ENCODE peak calls at places on chromosomes 3 and 15, in seven cellular contexts. C, T, S, H, K, J and D are unnamed samples.

GRCh38 chr15:70916531-70916930 is 23.9 kb downstream of the LRRC49 start:
- DNase-seq in C (no peak), T (no peak), S (no peak), H (no peak), K (no peak), J (no peak), D (peak; percentile 30)

GRCh38 chr15:94028121-94028520 is 203.2 kb upstream of the MCTP2 start:
- DNase-seq in C (no peak), T (no peak), S (no peak), H (peak; percentile 57), K (no peak), J (no peak), D (no peak)

GRCh38 chr3:21738935-21739334 is 12.1 kb downstream of the ZNF385D start:
- DNase-seq in C (no peak), T (no peak), S (no peak), H (no peak), K (no peak), J (no peak), D (no peak)

GRCh38 chr3:126370606-126371005 is 13.4 kb upstream of the KLF15 start:
- DNase-seq in C (no peak), T (no peak), S (no peak), H (no peak), K (no peak), J (no peak), D (no peak)

GRCh38 chr3:142595581-142595950 is 627 bp upstream of the PLS1 start:
- DNase-seq in C (peak; percentile 86), T (no peak), S (peak; percentile 59), H (peak; percentile 43), K (peak; percentile 80), J (no peak), D (no peak)

GRCh38 chr3:184031187-184031792 is at the start of gene HTR3D:
- DNase-seq in C (no peak), T (no peak), S (no peak), H (peak; percentile 6), K (no peak), J (no peak), D (no peak)

GRCh38 chr3:31531465-31531991 is 1.2 kb upstream of the STT3B start:
- DNase-seq in C (peak; percentile 12), T (no peak), S (no peak), H (no peak), K (no peak), J (no peak), D (no peak)

GRCh38 chr3:39524107-39524506 is 56.6 kb downstream of the MOBP start:
- DNase-seq in C (no peak), T (no peak), S (peak; percentile 50), H (no peak), K (no peak), J (no peak), D (no peak)

GRCh38 chr3:180633722-180634121 is 31.8 kb downstream of the TTC14 start:
- DNase-seq in C (no peak), T (no peak), S (peak; percentile 34), H (no peak), K (no peak), J (no peak), D (peak; percentile 41)

GRCh38 chr15:91021516-91022074 is 799 bp downstream of the VPS33B start:
- DNase-seq in C (peak; percentile 18), T (no peak), S (no peak), H (no peak), K (peak; percentile 41), J (no peak), D (no peak)

GRCh38 chr3:177597325-177598109 is 400.2 kb upstream of the TBL1XR1 start:
- DNase-seq in C (peak; percentile 75), T (no peak), S (no peak), H (no peak), K (peak; percentile 63), J (no peak), D (no peak)

GRCh38 chr3:3998140-3998977 is 199.1 kb downstream of the LRRN1 start:
- DNase-seq in C (no peak), T (peak; percentile 23), S (peak; percentile 87), H (peak; percentile 52), K (peak; percentile 1), J (no peak), D (peak; percentile 53)

GRCh38 chr3:43879166-43879565 is 188.4 kb downstream of the ABHD5 start:
- DNase-seq in C (no peak), T (no peak), S (peak; percentile 89), H (peak; percentile 20), K (no peak), J (peak; percentile 48), D (peak; percentile 88)

GRCh38 chr3:49668861-49669260 is 5.3 kb upstream of the APEH start:
- DNase-seq in C (peak; percentile 34), T (no peak), S (no peak), H (peak; percentile 20), K (peak; percentile 9), J (no peak), D (no peak)

GRCh38 chr3:49668414-49668797 is 5.7 kb upstream of the APEH start:
- DNase-seq in C (no peak), T (no peak), S (peak; percentile 26), H (no peak), K (no peak), J (no peak), D (no peak)

GRCh38 chr3:49669352-49669751 is 4.8 kb upstream of the APEH start:
- DNase-seq in C (no peak), T (no peak), S (no peak), H (no peak), K (no peak), J (no peak), D (no peak)

GRCh38 chr3:49666592-49666991 is 7.6 kb upstream of the APEH start:
- DNase-seq in C (no peak), T (no peak), S (peak; percentile 28), H (no peak), K (peak; percentile 4), J (no peak), D (peak; percentile 42)

DNA sequence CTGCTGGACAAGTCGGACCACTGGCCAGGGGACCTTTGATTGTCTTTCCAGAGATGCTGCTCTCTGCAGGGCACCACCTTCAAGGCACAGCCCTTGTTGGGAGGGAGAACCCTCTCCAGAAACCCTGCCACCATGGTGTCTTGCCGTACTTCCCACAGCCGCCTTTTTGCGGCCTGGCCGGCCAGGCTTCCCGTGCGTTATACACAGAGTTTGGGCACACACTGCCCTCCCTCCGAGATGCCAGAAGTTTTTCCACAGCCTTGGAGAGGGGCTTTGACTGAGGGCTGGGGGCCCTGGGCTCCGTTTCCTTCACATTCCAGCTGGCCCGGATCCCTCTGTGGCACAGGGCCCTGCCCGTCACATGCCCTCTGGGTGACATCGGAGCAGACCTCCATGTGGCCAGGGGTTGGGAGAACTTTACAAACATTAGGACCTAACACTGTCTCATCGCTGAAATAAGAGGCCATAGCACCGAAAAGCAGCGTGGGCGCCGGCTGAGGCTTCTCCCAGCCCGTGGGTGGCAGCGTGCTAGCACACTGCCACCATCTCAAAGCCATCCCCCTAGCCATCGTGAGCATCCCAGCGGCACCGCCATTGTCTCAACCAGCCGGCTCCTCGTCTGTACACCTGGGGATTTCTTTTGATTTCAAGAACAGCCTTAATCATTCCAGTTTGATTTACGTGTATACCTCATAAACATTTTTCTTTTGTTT is 6.3 kb upstream of the APEH start:
- DNase-seq in C (no peak), T (no peak), S (no peak), H (no peak), K (no peak), J (no peak), D (no peak)
- H2AK5ac ChIP-seq in C (no peak overlapping the region), T (peak overlapping the region; percentile 29), S (no peak overlapping the region), H (no peak overlapping the region), K (peak overlapping the region; percentile 21), J (peak overlapping the region; percentile 58), D (no peak overlapping the region)

GRCh38 chr15:99123706-99124451 is 19.0 kb downstream of the SYNM start:
- DNase-seq in C (peak; percentile 96), T (no peak), S (peak; percentile 98), H (peak; percentile 25), K (peak; percentile 99), J (peak; percentile 63), D (peak; percentile 62)
- H3K27ac ChIP-seq in C (peak overlapping the region; percentile 91), T (no peak overlapping the region), S (peak overlapping the region; percentile 96), H (peak overlapping the region; percentile 99), K (peak overlapping the region; percentile 99), J (peak overlapping the region; percentile 80), D (no peak overlapping the region)

GRCh38 chr15:58477228-58477627 is 45.4 kb downstream of the LIPC start:
- DNase-seq in C (no peak), T (no peak), S (no peak), H (no peak), K (no peak), J (no peak), D (no peak)
- H3K9ac ChIP-seq in C (no peak overlapping the region), T (no peak overlapping the region), S (no peak overlapping the region), H (no peak overlapping the region), K (no peak overlapping the region), J (no peak overlapping the region), D (no peak overlapping the region)

GRCh38 chr3:14844386-14845170 is 25.8 kb downstream of the FGD5 start:
- DNase-seq in C (no peak), T (no peak), S (no peak), H (no peak), K (no peak), J (no peak), D (no peak)
- H2AK5ac ChIP-seq in C (no peak overlapping the region), T (no peak overlapping the region), S (no peak overlapping the region), H (no peak overlapping the region), K (no peak overlapping the region), J (no peak overlapping the region), D (no peak overlapping the region)

DNA sequence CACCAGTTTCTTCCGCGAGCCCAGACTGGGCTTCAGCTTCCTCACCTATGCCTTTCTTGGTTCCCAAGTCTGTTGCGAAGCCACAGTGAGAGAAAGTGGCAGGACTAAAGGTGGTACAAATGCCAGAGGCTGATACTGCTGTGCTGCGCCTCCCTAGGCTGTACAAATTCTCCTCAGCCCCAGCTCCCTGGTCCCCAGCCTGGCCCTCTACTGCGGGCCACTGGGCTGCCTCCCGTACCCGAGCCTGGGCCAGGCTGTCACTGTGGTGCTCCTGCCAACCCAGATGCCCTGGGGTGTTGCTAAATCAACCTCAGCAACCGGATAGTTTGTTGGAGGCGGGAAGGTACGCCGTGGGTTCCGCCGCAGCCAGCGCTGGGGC is 352 bp upstream of the TEX264 start:
- DNase-seq in C (no peak), T (no peak), S (no peak), H (no peak), K (no peak), J (no peak), D (no peak)
- H3K27ac ChIP-seq in C (no peak overlapping the region), T (no peak overlapping the region), S (no peak overlapping the region), H (no peak overlapping the region), K (no peak overlapping the region), J (no peak overlapping the region), D (no peak overlapping the region)

DNA sequence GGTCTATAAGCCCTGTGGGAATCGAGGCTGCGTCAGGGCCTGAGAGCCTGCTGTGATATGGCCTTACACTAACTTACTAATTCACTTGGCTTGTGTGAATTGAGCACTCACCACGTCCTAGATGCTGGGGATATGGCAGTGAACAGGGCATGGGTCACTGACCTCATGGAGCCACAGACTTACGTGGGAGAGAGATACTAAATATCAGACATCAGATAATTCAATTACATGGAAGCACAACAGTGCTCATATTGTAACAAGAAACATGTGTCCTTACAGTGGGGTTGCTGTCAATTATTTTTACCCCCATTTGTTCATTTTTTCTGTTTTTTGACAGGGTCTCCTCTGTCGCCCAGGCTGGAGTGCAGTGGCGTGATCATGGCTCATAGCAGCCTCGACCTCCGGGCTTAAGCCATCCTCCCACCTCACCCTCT is 11.5 kb upstream of the SPTBN5 start:
- DNase-seq in C (no peak), T (no peak), S (no peak), H (no peak), K (no peak), J (no peak), D (no peak)
- H3K9ac ChIP-seq in C (no peak overlapping the region), T (no peak overlapping the region), S (no peak overlapping the region), H (no peak overlapping the region), K (no peak overlapping the region), J (no peak overlapping the region), D (no peak overlapping the region)